ENCODE peak calls at places on chromosomes 16 and 17, in four cellular contexts. A is NCI-H2081, Y is heart left ventricle, G is non-pigmented ciliary epithelial cell. Q is an unnamed sample.

GRCh38 chr17:29078183-29079045 is 35.5 kb downstream of the PIPOX start:
- DNase-seq in A (peak; percentile 63), Y (no peak), G (no peak), Q (no peak)

GRCh38 chr16:61617214-61617783 is 418.9 kb downstream of the CDH8 start:
- DNase-seq in A (no peak), Y (no peak), G (no peak), Q (no peak)

GRCh38 chr17:12548558-12548957 is 117.1 kb upstream of the MYOCD start:
- DNase-seq in A (no peak), Y (no peak), G (no peak), Q (no peak)

GRCh38 chr17:63626551-63627228 is 4.5 kb downstream of the MAP3K3 start:
- DNase-seq in A (no peak), Y (no peak), G (no peak), Q (no peak)

GRCh38 chr17:73365203-73365933 is 53.6 kb upstream of the CDC42EP4 start:
- DNase-seq in A (no peak), Y (no peak), G (no peak), Q (peak; percentile 58)

GRCh38 chr16:86122681-86123342 is 223.8 kb downstream of the IRF8 start:
- DNase-seq in A (no peak), Y (no peak), G (no peak), Q (no peak)

GRCh38 chr17:15169676-15170075 is 95.5 kb downstream of the PMP22 start:
- DNase-seq in A (no peak), Y (no peak), G (peak; percentile 31), Q (no peak)

GRCh38 chr16:12763517-12763916 is 40.2 kb downstream of the CPPED1 start:
- DNase-seq in A (no peak), Y (no peak), G (peak; percentile 20), Q (no peak)

GRCh38 chr16:71927383-71927782 is 32.1 kb downstream of the IST1 start:
- DNase-seq in A (no peak), Y (peak; percentile 72), G (peak; percentile 68), Q (no peak)

GRCh38 chr17:50853781-50854180 is 12.4 kb downstream of the TOB1 start:
- DNase-seq in A (no peak), Y (no peak), G (no peak), Q (no peak)

GRCh38 chr17:66645259-66645658 is 189.7 kb upstream of the CACNG5 start:
- DNase-seq in A (no peak), Y (no peak), G (no peak), Q (no peak)

GRCh38 chr16:4323071-4323844 is 7.4 kb downstream of the GLIS2 start:
- DNase-seq in A (no peak), Y (no peak), G (no peak), Q (peak; percentile 61)

GRCh38 chr16:24729967-24730815 is 740 bp downstream of the TNRC6A start:
- DNase-seq in A (peak; percentile 28), Y (peak; percentile 47), G (no peak), Q (peak; percentile 54)

GRCh38 chr16:86466695-86467406 is 43.5 kb upstream of the FOXF1 start:
- DNase-seq in A (no peak), Y (no peak), G (no peak), Q (no peak)

GRCh38 chr16:24396350-24397271 is 140.5 kb downstream of the CACNG3 start:
- DNase-seq in A (no peak), Y (no peak), G (no peak), Q (no peak)

GRCh38 chr16:26317885-26318284 is 626.1 kb downstream of the HS3ST4 start:
- DNase-seq in A (no peak), Y (no peak), G (no peak), Q (no peak)

GRCh38 chr17:15436399-15437369 is 30.7 kb downstream of the CDRT4 start:
- DNase-seq in A (no peak), Y (peak; percentile 71), G (no peak), Q (peak; percentile 83)

GRCh38 chr17:59791603-59792457 is 84.4 kb downstream of the VMP1 start:
- DNase-seq in A (no peak), Y (no peak), G (peak; percentile 63), Q (no peak)

GRCh38 chr16:89471225-89471624 is 19.1 kb downstream of the ANKRD11 start:
- DNase-seq in A (no peak), Y (no peak), G (peak; percentile 64), Q (no peak)

GRCh38 chr17:77332034-77332971 is 191.5 kb downstream of the SEC14L1 start:
- DNase-seq in A (no peak), Y (peak; percentile 3), G (no peak), Q (no peak)

GRCh38 chr17:48134912-48135480 is 27.4 kb downstream of the SNX11 start:
- DNase-seq in A (no peak), Y (no peak), G (no peak), Q (no peak)

GRCh38 chr16:86833136-86833535 is 254.8 kb downstream of the FOXL1 start:
- DNase-seq in A (no peak), Y (no peak), G (no peak), Q (no peak)

GRCh38 chr17:38336838-38337237 is 6.9 kb downstream of the GPR179 start:
- DNase-seq in A (no peak), Y (no peak), G (no peak), Q (no peak)

GRCh38 chr16:67842509-67843342 is 606 bp downstream of the THAP11 start:
- DNase-seq in A (peak; percentile 62), Y (peak; percentile 53), G (no peak), Q (peak; percentile 69)

GRCh38 chr17:2755941-2756724 is 6.7 kb upstream of the CCDC92B start:
- DNase-seq in A (no peak), Y (no peak), G (no peak), Q (no peak)

GRCh38 chr17:64115871-64116534 is 13.9 kb downstream of the ERN1 start:
- DNase-seq in A (no peak), Y (no peak), G (no peak), Q (no peak)

GRCh38 chr17:53628011-53628410 is 194.7 kb upstream of the KIF2B start:
- DNase-seq in A (no peak), Y (no peak), G (peak; percentile 60), Q (no peak)

GRCh38 chr16:85296859-85297698 is 184.8 kb upstream of the CIBAR2 start:
- DNase-seq in A (peak; percentile 14), Y (no peak), G (no peak), Q (peak; percentile 53)

GRCh38 chr16:15493416-15494181 is 59.2 kb downstream of the BMERB1 start:
- DNase-seq in A (no peak), Y (no peak), G (no peak), Q (no peak)

GRCh38 chr17:34620458-34620857 is 41.1 kb downstream of the TMEM132E start:
- DNase-seq in A (no peak), Y (no peak), G (no peak), Q (no peak)

GRCh38 chr17:44541884-44542581 is 15.3 kb upstream of the FZD2 start:
- DNase-seq in A (no peak), Y (no peak), G (no peak), Q (no peak)

GRCh38 chr17:79799538-79800324 is 2.9 kb upstream of the CBX8 start:
- DNase-seq in A (no peak), Y (no peak), G (no peak), Q (no peak)

GRCh38 chr17:40936437-40936971 is 942 bp downstream of the KRT23 start:
- DNase-seq in A (no peak), Y (no peak), G (no peak), Q (no peak)

GRCh38 chr17:61405686-61406542 is 6.3 kb downstream of the TBX2 start:
- DNase-seq in A (no peak), Y (peak; percentile 18), G (no peak), Q (peak; percentile 25)

GRCh38 chr16:17633146-17633966 is 162.6 kb upstream of the XYLT1 start:
- DNase-seq in A (no peak), Y (no peak), G (no peak), Q (no peak)

GRCh38 chr17:80791758-80792284 is 199.8 kb upstream of the CHMP6 start:
- DNase-seq in A (no peak), Y (peak; percentile 41), G (peak; percentile 90), Q (peak; percentile 51)

GRCh38 chr17:78272181-78272913 is 40.9 kb downstream of the TMEM235 start:
- DNase-seq in A (no peak), Y (peak; percentile 51), G (no peak), Q (peak; percentile 67)

GRCh38 chr16:72832640-72833039 is 215.3 kb downstream of the ZFHX3 start:
- DNase-seq in A (peak; percentile 67), Y (peak; percentile 81), G (no peak), Q (peak; percentile 91)

GRCh38 chr16:69417537-69418199 is 6.8 kb upstream of the CYB5B start:
- DNase-seq in A (no peak), Y (no peak), G (no peak), Q (no peak)

Q was measured in left ventricle myocardium superior.